ENCODE peak calls at places on chromosomes 16 and 17, in nine cellular contexts. U, M, E, G, A, D, Y, I and C are unnamed samples.

GRCh38 chr17:47161988-47162622 is 27.0 kb downstream of the CDC27 start:
- DNase-seq in M (no peak), D (no peak), I (no peak), Y (no peak), U (no peak), E (no peak), G (no peak), A (no peak), C (no peak)

GRCh38 chr17:3888343-3889171 is 4.3 kb downstream of the CAMKK1 start:
- DNase-seq in G (peak), M (no peak), Y (no peak), A (peak), I (no peak), E (peak), U (no peak), D (peak), C (peak)

GRCh38 chr17:31416503-31416923 is 25.0 kb downstream of the RAB11FIP4 start:
- DNase-seq in D (no peak), A (peak), Y (no peak), G (no peak), M (no peak), E (peak), I (no peak), U (no peak), C (no peak)

GRCh38 chr17:79065105-79065670 is 9.4 kb upstream of the ENGASE start:
- DNase-seq in E (peak), G (no peak), A (peak), I (no peak), M (no peak), D (peak), U (peak), Y (no peak), C (peak)

GRCh38 chr17:42180922-42181850 is at the start of gene KCNH4:
- DNase-seq in M (peak), D (peak), I (peak), E (peak), Y (peak), G (peak), U (peak), A (peak), C (peak)

GRCh38 chr17:64580384-64581307 is 73.9 kb downstream of the CEP95 start:
- DNase-seq in G (no peak), E (no peak), D (no peak), U (no peak), Y (no peak), I (no peak), A (no peak), M (no peak), C (no peak)

GRCh38 chr17:77214743-77215142 is 74.0 kb downstream of the SEC14L1 start:
- DNase-seq in M (no peak), G (no peak), E (peak), I (no peak), Y (no peak), A (peak), U (no peak), D (peak), C (peak)

GRCh38 chr17:8409966-8410881 is 12.6 kb upstream of the RNF222 start:
- DNase-seq in Y (no peak), A (peak), M (peak), E (peak), U (peak), D (peak), I (peak), G (peak), C (peak)

GRCh38 chr16:84421081-84421937 is 53.0 kb downstream of the ATP2C2 start:
- DNase-seq in A (no peak), M (no peak), D (no peak), G (no peak), I (peak), Y (no peak), U (no peak), E (no peak), C (no peak)

GRCh38 chr17:53088501-53088900 is 734.2 kb upstream of the KIF2B start:
- DNase-seq in M (no peak), Y (no peak), E (no peak), A (no peak), G (no peak), I (no peak), D (no peak), U (no peak), C (no peak)

GRCh38 chr16:48831081-48831722 is 221.2 kb upstream of the N4BP1 start:
- DNase-seq in A (no peak), E (no peak), D (peak), M (no peak), Y (no peak), G (no peak), U (no peak), I (no peak), C (peak)

GRCh38 chr16:12066823-12067222 is 90.3 kb downstream of the SNX29 start:
- DNase-seq in E (no peak), Y (no peak), U (no peak), D (no peak), M (no peak), G (no peak), A (no peak), I (no peak), C (no peak)

GRCh38 chr16:66199189-66199588 is 167.3 kb upstream of the CDH5 start:
- DNase-seq in D (no peak), A (no peak), Y (no peak), G (no peak), I (no peak), E (peak), U (no peak), M (no peak), C (peak)

GRCh38 chr17:40958086-40958953 is 8.4 kb downstream of the KRT39 start:
- DNase-seq in G (no peak), E (no peak), D (peak), A (no peak), I (no peak), M (no peak), Y (no peak), U (no peak), C (peak)

GRCh38 chr17:77445908-77446535 is 305.3 kb downstream of the SEC14L1 start:
- DNase-seq in G (no peak), E (peak), Y (no peak), M (peak), D (no peak), I (peak), U (peak), A (no peak), C (no peak)

GRCh38 chr17:41421116-41421515 is 3.3 kb downstream of the KRT37 start:
- DNase-seq in Y (no peak), D (no peak), G (no peak), U (no peak), E (no peak), I (no peak), M (no peak), A (no peak), C (no peak)

GRCh38 chr17:80173916-80174315 is 4.1 kb downstream of the CARD14 start:
- DNase-seq in A (no peak), D (no peak), U (no peak), I (no peak), G (no peak), Y (no peak), M (no peak), E (no peak), C (no peak)

GRCh38 chr17:4949321-4950074 is 1.2 kb upstream of the PFN1 start:
- DNase-seq in Y (no peak), M (peak), E (peak), G (no peak), A (no peak), U (peak), D (peak), I (peak), C (peak)

GRCh38 chr17:34173221-34173620 is 81.9 kb upstream of the CCL2 start:
- DNase-seq in I (no peak), D (no peak), A (no peak), Y (no peak), M (no peak), U (no peak), E (peak), G (no peak), C (no peak)

GRCh38 chr17:1027044-1027443 is 30.1 kb downstream of the TIMM22 start:
- DNase-seq in M (no peak), Y (no peak), A (no peak), D (no peak), G (no peak), E (no peak), I (no peak), U (no peak), C (no peak)

GRCh38 chr17:11986179-11986938 is 10.9 kb downstream of the ZNF18 start:
- DNase-seq in A (no peak), Y (no peak), M (no peak), G (no peak), U (no peak), I (no peak), E (peak), D (peak), C (peak)

GRCh38 chr17:5237541-5238016 is 2.9 kb upstream of the SCIMP start:
- DNase-seq in Y (no peak), E (peak), I (peak), U (peak), M (peak), D (peak), G (no peak), A (no peak), C (peak)

GRCh38 chr16:81562174-81562849 is 117.7 kb downstream of the CMIP start:
- DNase-seq in A (no peak), I (peak), U (no peak), E (no peak), Y (no peak), D (no peak), G (no peak), M (no peak), C (no peak)

GRCh38 chr17:55238197-55238930 is 26.4 kb upstream of the HLF start:
- DNase-seq in U (peak), D (peak), E (peak), Y (peak), A (peak), M (peak), I (peak), G (peak), C (peak)

GRCh38 chr16:4852221-4852872 is 5.1 kb downstream of the UBN1 start:
- DNase-seq in I (no peak), D (no peak), U (no peak), G (no peak), A (no peak), M (no peak), E (peak), Y (no peak), C (no peak)

GRCh38 chr17:10215286-10215685 is 16.9 kb upstream of the GAS7 start:
- DNase-seq in U (no peak), E (no peak), M (no peak), I (no peak), D (no peak), A (no peak), G (no peak), Y (no peak), C (no peak)